ENCODE peak calls at places on chromosomes 16 and 17, in five cellular contexts. F is K562, R is HCT116, I is GM12878, B is HepG2. V is an unnamed sample.

GRCh38 chr16:24170407-24170806 is 85.7 kb upstream of the CACNG3 start:
- DNase-seq in F (no peak), R (no peak), I (no peak), B (no peak), V (no peak)

GRCh38 chr16:11497851-11498289 is 88.8 kb downstream of the LITAF start:
- DNase-seq in F (no peak), R (peak), I (no peak), B (peak), V (no peak)

GRCh38 chr16:4272114-4272954 is 489 bp downstream of the TFAP4 start:
- DNase-seq in F (peak), R (no peak), I (no peak), B (peak), V (peak)

GRCh38 chr17:3732171-3732570 is 8.5 kb downstream of the HASPIN start:
- DNase-seq in F (no peak), R (no peak), I (peak), B (peak), V (no peak)

GRCh38 chr16:59899940-59900339 is 1165.8 kb upstream of the GOT2 start:
- DNase-seq in F (no peak), R (no peak), I (no peak), B (no peak), V (no peak)

GRCh38 chr16:50151322-50151721 is 1.8 kb upstream of the TENT4B start:
- DNase-seq in F (no peak), R (no peak), I (no peak), B (no peak), V (no peak)

GRCh38 chr16:86761117-86761971 is 183.0 kb downstream of the FOXL1 start:
- DNase-seq in F (peak), R (peak), I (no peak), B (peak), V (no peak)

GRCh38 chr17:49525831-49526741 is 31.0 kb downstream of the NGFR start:
- DNase-seq in F (no peak), R (no peak), I (no peak), B (no peak), V (no peak)

GRCh38 chr16:81778861-81779539 is at the start of gene PLCG2:
- DNase-seq in F (peak), R (peak), I (no peak), B (no peak), V (no peak)

GRCh38 chr17:49901460-49902331 is 53.8 kb upstream of the TAC4 start:
- DNase-seq in F (peak), R (peak), I (no peak), B (peak), V (no peak)

GRCh38 chr17:57493171-57493570 is 236.8 kb downstream of the MSI2 start:
- DNase-seq in F (no peak), R (no peak), I (no peak), B (no peak), V (no peak)

GRCh38 chr16:84055366-84055765 is 12.8 kb upstream of the SLC38A8 start:
- DNase-seq in F (peak), R (no peak), I (no peak), B (no peak), V (no peak)

GRCh38 chr16:85650864-85651811 is 37.6 kb downstream of the GINS2 start:
- DNase-seq in F (no peak), R (no peak), I (no peak), B (no peak), V (no peak)
- TF ChIP-seq SP1 in F (no peak), R (no peak), I (no peak), B (no peak), V (no peak)

DNA sequence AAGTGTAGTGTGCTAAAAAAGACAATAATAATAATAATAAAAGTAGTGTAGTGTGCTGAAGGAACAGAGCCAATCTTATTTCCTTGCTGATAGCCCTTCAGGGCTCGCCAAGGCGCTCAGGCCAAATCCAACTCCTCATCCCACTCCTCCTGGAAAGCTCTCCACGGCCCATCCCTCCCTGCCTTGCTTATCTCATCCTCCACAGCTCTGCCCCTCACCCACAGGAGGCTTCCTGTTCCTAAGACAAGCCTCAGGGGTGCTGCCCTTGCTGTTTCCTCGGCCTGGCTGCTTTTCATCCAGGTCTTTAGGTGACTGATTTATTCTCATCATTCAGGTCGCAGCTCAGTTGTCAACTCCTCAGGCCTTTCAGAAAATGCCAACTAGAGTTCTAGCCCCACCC is 11.2 kb downstream of the GTF3C1 start:
- DNase-seq in F (peak), R (no peak), I (no peak), B (no peak), V (no peak)
- H2AFZ ChIP-seq in F (no peak), R (no peak), I (no peak), B (no peak), V (no peak)

DNA sequence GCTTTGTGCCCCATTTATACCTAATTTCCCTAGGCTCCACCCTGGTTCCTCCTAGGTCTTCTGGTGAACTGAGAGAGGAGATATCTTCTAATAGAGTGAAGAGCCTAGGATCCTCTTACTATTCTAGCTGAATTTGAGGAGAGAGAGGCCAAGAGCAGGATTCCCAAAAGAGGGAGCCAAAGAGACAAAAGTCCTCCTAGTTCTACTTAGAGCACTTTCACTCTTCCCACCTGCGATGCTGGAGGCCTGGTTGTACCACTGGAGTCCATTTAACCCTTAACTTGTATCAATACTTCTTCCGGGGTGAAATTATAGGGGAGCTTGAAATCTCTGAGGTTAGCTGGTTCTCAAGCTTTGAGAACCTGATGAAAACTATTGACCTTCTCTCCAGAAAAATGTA is 3.4 kb upstream of the SSH2 start:
- DNase-seq in F (no peak), R (peak), I (no peak), B (peak), V (no peak)
- TF ChIP-seq SP1 in F (no peak), R (no peak), I (no peak), B (no peak), V (no peak)

DNA sequence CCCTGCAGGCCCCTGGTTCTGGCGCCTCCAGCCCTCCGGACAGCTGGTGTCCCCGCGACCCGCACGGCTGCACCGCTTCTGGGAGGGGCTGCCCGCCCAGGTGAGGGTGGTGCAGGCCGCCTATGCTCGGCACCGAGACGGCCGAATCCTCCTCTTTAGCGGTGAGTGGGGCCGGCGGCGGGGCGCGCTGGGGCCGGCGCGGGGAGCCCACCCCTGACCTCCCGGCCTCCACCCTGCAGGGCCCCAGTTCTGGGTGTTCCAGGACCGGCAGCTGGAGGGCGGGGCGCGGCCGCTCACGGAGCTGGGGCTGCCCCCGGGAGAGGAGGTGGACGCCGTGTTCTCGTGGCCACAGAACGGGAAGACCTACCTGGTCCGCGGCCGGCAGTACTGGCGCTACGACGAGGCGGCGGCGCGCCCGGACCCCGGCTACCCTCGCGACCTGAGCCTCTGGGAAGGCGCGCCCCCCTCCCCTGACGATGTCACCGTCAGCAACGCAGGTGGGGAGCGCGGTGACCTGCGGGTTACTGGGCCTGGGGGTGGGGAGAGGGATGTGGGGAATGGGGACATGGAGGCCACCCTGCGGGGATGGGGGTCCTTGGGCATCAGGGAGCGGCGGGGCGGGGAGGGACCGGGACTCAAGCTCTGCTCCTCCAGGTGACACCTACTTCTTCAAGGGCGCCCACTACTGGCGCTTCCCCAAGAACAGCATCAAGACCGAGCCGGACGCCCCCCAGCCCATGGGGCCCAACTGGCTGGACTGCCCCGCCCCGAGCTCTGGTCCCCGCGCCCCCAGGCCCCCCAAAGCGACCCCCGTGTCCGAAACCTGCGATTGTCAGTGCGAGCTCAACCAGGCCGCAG is 7.0 kb upstream of the IL32 start:
- DNase-seq in F (peak), R (peak), I (no peak), B (peak), V (peak)
- H2AFZ ChIP-seq in F (peak), R (no peak), I (peak), B (no peak), V (no peak)

DNA sequence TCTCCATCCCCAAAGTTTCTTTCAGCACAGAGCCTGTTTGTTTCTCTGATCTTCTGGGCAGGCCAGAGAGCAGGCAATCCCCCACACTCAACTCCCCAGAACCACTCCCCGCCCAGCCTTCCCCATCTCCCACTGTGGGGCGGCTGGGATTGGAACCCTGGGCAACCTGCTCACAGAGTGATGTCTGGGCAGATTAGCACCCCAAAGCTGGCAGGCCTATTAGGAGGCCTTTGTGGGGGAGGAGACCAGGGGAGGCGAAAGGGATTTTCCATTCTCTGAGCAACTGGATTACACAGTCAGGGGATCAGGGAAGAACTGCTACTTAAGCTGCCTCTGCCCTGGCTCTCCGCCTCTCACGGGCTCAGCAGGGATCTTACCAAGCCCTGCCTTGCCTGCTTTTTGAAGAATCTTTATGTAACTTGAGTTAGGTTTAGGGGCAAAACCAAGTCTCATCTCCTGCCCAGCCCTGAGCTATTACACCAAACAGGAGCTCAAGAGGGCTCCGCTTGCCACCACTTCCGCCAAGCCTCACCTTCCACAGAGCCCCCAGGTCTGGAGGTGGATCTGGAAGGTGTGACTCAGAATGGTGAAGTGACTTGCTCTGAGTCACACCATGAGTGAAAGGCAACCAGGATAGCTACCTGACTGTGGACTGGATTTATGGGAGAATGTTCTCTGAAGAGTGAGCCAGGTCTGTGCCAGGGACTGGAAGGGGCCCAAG is 16.0 kb upstream of the LHX1 start:
- DNase-seq in F (no peak), R (peak), I (no peak), B (peak), V (peak)
- TF ChIP-seq SP1 in F (no peak), R (peak), I (no peak), B (no peak), V (no peak)

DNA sequence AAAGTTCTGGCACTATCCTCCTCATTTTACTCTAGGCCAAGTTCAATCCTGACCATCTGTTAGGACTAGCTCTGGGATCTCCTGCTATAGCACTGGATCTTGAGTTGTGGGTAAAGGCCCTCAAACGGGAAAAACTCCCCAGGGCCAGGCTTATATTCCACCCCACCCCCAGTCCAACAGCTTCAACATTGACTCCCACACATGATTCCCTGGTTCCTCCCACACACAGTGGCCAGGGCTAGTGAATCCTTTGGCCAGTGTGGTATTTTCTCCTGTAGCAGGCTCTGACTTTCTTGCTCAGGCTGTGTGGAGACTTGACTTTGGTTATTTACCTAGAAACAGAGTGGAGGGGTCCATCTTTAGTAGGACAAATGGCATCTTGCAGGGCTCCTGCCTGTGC is 10.3 kb upstream of the AKAP10 start:
- DNase-seq in F (peak), R (no peak), I (no peak), B (no peak), V (no peak)
- H2AFZ ChIP-seq in F (peak), R (no peak), I (no peak), B (no peak), V (no peak)

DNA sequence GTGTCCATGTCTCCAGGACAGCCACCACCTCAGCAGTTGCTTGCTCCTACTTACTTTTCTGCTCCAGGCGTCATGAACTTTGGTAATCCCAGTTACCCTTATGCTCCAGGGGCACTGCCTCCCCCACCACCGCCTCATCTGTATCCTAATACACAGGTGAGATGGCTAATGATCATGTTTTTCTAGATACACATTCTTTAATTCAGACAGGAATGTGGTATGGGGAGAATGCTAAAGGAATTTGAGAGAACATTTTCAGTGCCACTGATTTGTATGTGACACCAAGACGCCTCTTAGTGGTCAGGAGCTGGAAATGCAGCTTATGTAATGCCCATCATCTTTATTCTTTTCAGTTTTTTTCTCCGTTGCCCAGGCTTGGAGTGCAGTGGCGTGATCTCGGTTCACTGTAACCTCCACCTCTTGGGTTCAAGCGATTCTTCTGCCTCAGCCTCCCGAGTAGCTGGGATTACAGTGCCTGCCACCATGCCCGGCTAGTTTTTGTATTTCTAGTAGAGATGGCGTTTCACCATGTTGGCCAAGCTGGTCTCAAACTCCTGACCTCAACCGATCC is 8.9 kb upstream of the RAPGEFL1 start:
- DNase-seq in F (peak), R (peak), I (peak), B (peak), V (peak)
- TF ChIP-seq SP1 in F (no peak), R (no peak), I (no peak), B (no peak), V (peak)

GRCh38 chr17:46173153-46173552 is 20.1 kb downstream of the KANSL1 start:
- DNase-seq in F (no peak), R (no peak), I (no peak), B (no peak), V (no peak)

GRCh38 chr17:46167826-46168569 is 25.2 kb downstream of the KANSL1 start:
- DNase-seq in F (no peak), R (no peak), I (no peak), B (peak), V (no peak)

GRCh38 chr17:46169913-46170312 is 23.3 kb downstream of the KANSL1 start:
- DNase-seq in F (no peak), R (no peak), I (no peak), B (no peak), V (no peak)

GRCh38 chr17:46171939-46172338 is 21.3 kb downstream of the KANSL1 start:
- DNase-seq in F (no peak), R (no peak), I (no peak), B (no peak), V (no peak)

GRCh38 chr17:46170609-46171432 is 22.4 kb downstream of the KANSL1 start:
- DNase-seq in F (no peak), R (no peak), I (no peak), B (no peak), V (no peak)
- H2AFZ ChIP-seq in F (no peak), R (no peak), I (no peak), B (no peak), V (no peak)

GRCh38 chr17:18187816-18188761 is 4.5 kb downstream of the ALKBH5 start:
- DNase-seq in F (no peak), R (no peak), I (no peak), B (no peak), V (no peak)

GRCh38 chr17:18185832-18186231 is 2.2 kb downstream of the ALKBH5 start:
- DNase-seq in F (no peak), R (no peak), I (no peak), B (no peak), V (no peak)

GRCh38 chr17:18185391-18185790 is 1.8 kb downstream of the ALKBH5 start:
- DNase-seq in F (no peak), R (no peak), I (no peak), B (no peak), V (no peak)

GRCh38 chr17:18186271-18186982 is 2.8 kb downstream of the ALKBH5 start:
- DNase-seq in F (no peak), R (no peak), I (no peak), B (no peak), V (no peak)

DNA sequence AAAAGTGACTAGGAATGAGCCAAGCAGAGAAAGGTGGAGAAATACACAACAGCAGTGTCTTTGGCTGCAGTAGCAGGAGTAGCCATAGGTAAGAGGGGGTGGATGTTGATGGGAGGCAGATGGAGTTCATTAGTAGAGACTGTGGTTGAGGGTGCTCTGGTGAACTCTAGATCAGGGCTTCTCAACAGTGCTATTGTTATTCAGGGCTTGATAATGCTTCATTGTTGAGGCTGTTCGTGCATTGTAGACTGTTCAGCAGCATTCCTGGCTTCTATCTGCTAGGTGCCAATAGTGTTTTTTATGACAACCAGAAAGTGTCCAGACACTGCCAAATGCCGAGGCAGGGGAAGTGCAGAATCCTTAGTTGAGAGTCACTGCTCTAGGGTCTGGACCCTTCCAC is 3.6 kb downstream of the ALKBH5 start:
- DNase-seq in F (no peak), R (no peak), I (no peak), B (peak), V (no peak)
- TF ChIP-seq SP1 in F (no peak), R (no peak), I (no peak), B (no peak), V (no peak)

V was measured in H1.